ENCODE peak calls at places on chromosomes 7 and 10, in six cellular contexts. E is colonic mucosa, Z is cardiac muscle cell, Q is hepatocyte, N is ascending aorta, O is tibial nerve. X is an unnamed sample.

GRCh38 chr7:12244129-12244528 is 33.0 kb downstream of the TMEM106B start:
- DNase-seq in Z (peak), N (no peak), E (peak), O (no peak), Q (peak), X (peak)

GRCh38 chr7:112470194-112470593 is 10.6 kb upstream of the LSMEM1 start:
- DNase-seq in E (no peak), O (no peak), N (no peak), Q (no peak), Z (peak), X (no peak)

GRCh38 chr7:35286422-35286821 is 32.5 kb upstream of the TBX20 start:
- DNase-seq in E (no peak), O (no peak), N (no peak), Z (no peak), Q (no peak), X (no peak)

GRCh38 chr10:93235686-93236085 is 162.0 kb downstream of the CYP26A1 start:
- DNase-seq in E (no peak), N (no peak), Z (no peak), Q (peak), O (no peak), X (no peak)

GRCh38 chr10:32985781-32986350 is 27.8 kb upstream of the ITGB1 start:
- DNase-seq in E (no peak), N (no peak), Q (no peak), Z (no peak), O (no peak), X (no peak)

GRCh38 chr10:19194866-19195265 is 146.3 kb downstream of the MALRD1 start:
- DNase-seq in O (no peak), E (no peak), Z (no peak), N (no peak), Q (no peak), X (no peak)

GRCh38 chr10:19819419-19820033 is 3.3 kb downstream of the PLXDC2 start:
- DNase-seq in Q (peak), Z (peak), O (no peak), N (no peak), E (peak), X (peak)

GRCh38 chr10:86200269-86200668 is 166.3 kb downstream of the GRID1 start:
- DNase-seq in N (no peak), Z (no peak), E (no peak), Q (no peak), O (no peak), X (no peak)

GRCh38 chr7:17521437-17521836 is 223.0 kb downstream of the AHR start:
- DNase-seq in Z (no peak), O (no peak), E (no peak), Q (no peak), N (no peak), X (no peak)

GRCh38 chr10:112562803-112563663 is 116.0 kb downstream of the VTI1A start:
- DNase-seq in N (no peak), E (no peak), Z (no peak), Q (peak), O (no peak), X (no peak)

DNA sequence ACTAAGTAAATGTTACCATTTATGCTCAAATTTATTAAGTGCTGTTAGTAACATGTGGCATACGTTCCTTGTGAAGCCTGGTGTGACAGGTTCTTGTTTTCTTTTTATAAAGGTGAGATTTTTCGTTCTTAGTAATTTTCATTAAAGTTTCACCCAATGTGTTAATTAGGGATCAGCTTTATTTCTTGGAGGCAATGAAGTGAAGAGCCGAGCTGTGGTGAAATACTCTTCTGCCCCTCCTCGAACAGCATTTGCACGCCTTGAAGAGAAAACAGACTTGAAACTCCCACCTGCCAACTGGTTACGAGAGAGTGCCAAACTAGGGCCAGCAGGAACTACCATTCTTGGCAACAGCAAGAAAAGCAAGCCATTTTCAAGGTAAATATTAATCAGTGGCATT is 1.5 kb downstream of the EDRF1 start:
- DNase-seq in E (no peak), Z (no peak), Q (no peak), N (no peak), O (no peak), X (no peak)
- H3K4me3 ChIP-seq in E (no peak), Z (peak), Q (peak), N (no peak), O (no peak), X (peak)

DNA sequence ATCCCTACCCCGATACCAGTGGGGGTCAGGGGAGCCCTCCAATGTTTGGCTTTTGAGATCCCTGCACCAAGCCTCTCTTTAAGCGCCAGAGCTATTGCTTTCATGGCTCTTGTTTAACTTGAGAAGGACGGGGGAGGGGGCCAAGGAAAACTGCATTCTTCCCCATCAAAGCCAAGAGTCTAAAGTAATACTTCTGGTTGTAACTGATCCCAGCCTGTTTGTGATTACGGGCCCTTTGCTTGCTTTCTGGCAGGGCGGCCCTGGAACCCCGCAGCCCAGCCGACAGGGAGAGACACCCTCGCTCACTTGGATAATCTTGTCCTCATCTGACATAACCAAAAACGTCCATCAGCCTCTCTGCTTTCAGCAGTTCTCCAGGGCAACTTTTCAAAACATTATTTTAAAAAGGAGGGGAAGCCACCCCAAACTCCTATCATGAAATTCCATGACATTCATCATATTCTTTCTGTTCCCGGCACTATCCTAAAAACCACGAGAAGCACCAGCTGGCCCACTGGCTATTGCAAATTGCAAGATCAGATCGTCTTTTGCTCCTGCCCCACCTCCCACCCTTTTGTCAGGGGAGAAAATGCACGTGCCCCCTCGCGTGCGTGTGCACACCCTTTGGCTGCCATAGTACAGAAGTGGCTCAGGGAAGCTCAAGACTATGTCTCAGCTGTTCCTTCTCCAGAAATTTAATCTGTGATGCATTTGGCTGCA is 154.9 kb downstream of the NEURL1 start:
- DNase-seq in Q (peak), Z (no peak), N (no peak), O (no peak), E (no peak), X (peak)
- H3K4me3 ChIP-seq in Q (no peak), Z (no peak), N (no peak), O (no peak), E (no peak), X (no peak)

GRCh38 chr10:50369931-50370330 is 118.6 kb upstream of the ASAH2 start:
- DNase-seq in N (no peak), E (no peak), Q (no peak), Z (no peak), O (no peak), X (no peak)
- H3K4me3 ChIP-seq in N (no peak), E (no peak), Q (no peak), Z (no peak), O (no peak), X (no peak)

GRCh38 chr7:100102950-100103840 is 1.8 kb downstream of the AP4M1 start:
- DNase-seq in O (no peak), E (no peak), N (no peak), Q (no peak), Z (no peak), X (no peak)
- H3K4me3 ChIP-seq in O (no peak), E (no peak), N (no peak), Q (no peak), Z (no peak), X (no peak)

GRCh38 chr7:30935569-30935877 is 23.9 kb downstream of the AQP1 start:
- DNase-seq in Z (no peak), E (no peak), Q (peak), O (no peak), N (no peak), X (no peak)

GRCh38 chr7:30936650-30937245 is 25.1 kb downstream of the AQP1 start:
- DNase-seq in Z (no peak), N (no peak), Q (no peak), O (no peak), E (no peak), X (no peak)

GRCh38 chr7:30941582-30942310 is 22.0 kb upstream of the GHRHR start:
- DNase-seq in E (no peak), O (no peak), N (no peak), Z (no peak), Q (no peak), X (peak)

GRCh38 chr7:30937426-30937825 is 25.8 kb downstream of the AQP1 start:
- DNase-seq in E (peak), N (no peak), O (no peak), Q (no peak), Z (no peak), X (no peak)

GRCh38 chr7:30938435-30939316 is 25.1 kb upstream of the GHRHR start:
- DNase-seq in O (peak), E (peak), Z (peak), Q (peak), N (no peak), X (peak)
- H3K4me3 ChIP-seq in O (no peak), E (no peak), Z (no peak), Q (no peak), N (no peak), X (no peak)

DNA sequence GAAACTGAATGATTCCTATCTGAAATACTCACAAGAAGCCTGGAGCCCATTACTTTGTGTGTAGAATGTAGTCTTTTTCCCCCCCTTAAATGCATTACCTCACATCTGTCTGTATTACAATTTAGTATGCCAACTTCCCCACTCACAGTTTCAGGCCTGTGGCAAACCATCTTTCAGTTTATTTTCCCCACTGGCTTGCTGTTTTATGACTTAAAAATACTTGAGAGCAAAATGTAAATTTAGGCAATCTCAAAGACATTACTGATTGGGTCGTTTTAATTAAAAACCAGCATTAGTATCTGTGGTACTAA is 30.4 kb downstream of the PIP4K2A start:
- DNase-seq in E (no peak), N (no peak), Z (no peak), O (no peak), Q (peak), X (no peak)
- H3K4me3 ChIP-seq in E (no peak), N (no peak), Z (no peak), O (no peak), Q (no peak), X (no peak)

GRCh38 chr7:332646-333398 is 42.9 kb downstream of the FOXL3 start:
- DNase-seq in Z (peak), N (no peak), E (peak), O (peak), Q (peak), X (peak)
- H3K4me3 ChIP-seq in Z (peak), N (peak), E (peak), O (peak), Q (no peak), X (peak)

X was measured in Caco-2.